ENCODE peak calls at places on chromosomes 2 and 18, in seven cellular contexts. H is MCF 10A; E is NCI-H1436; J is stimulated activated CD4-positive, alpha-beta T cell treated with anti-CD3 and anti-CD28 coated beads, TNF-alpha, amount 100 ng/mL, for 4 hours; F is progenitor cell of endocrine pancreas; C is stimulated activated CD8-positive, alpha-beta memory T cell treated with anti-CD3 and anti-CD28 coated beads, Interleukin-15, amount 100 ng/mL, for 4 hours; N is left colon. P is an unnamed sample.

GRCh38 chr2:215736653-215737290 is 276.6 kb downstream of the MREG start:
- DNase-seq in N (no peak), H (peak; percentile 65), C (no peak), E (no peak), J (no peak), F (no peak), P (no peak)

GRCh38 chr2:142849818-142850217 is 27.6 kb upstream of the KYNU start:
- DNase-seq in J (no peak), C (no peak), F (no peak), H (no peak), N (no peak), E (no peak), P (no peak)

GRCh38 chr2:7844414-7844961 is 837.4 kb upstream of the ID2 start:
- DNase-seq in C (no peak), F (no peak), H (no peak), N (no peak), J (no peak), E (no peak), P (no peak)

GRCh38 chr2:184654945-184655344 is 56.6 kb downstream of the ZNF804A start:
- DNase-seq in F (no peak), E (no peak), C (no peak), J (no peak), N (no peak), H (peak; percentile 18), P (no peak)

GRCh38 chr2:24652265-24653232 is 140.6 kb downstream of the PTRHD1 start:
- DNase-seq in F (no peak), C (no peak), N (no peak), J (no peak), E (no peak), H (no peak), P (no peak)

GRCh38 chr18:22846088-22846683 is 86.9 kb upstream of the RBBP8 start:
- DNase-seq in J (no peak), E (no peak), C (no peak), F (no peak), N (no peak), H (peak; percentile 54), P (no peak)

GRCh38 chr18:37270666-37271052 is 294.9 kb downstream of the CELF4 start:
- DNase-seq in J (no peak), C (no peak), N (no peak), H (no peak), E (no peak), F (no peak), P (no peak)

GRCh38 chr2:234970467-234970866 is 18.6 kb downstream of the SH3BP4 start:
- DNase-seq in C (no peak), H (peak; percentile 78), J (no peak), F (no peak), E (no peak), N (no peak), P (no peak)

GRCh38 chr2:173249661-173250641 is 104.7 kb upstream of the CDCA7 start:
- DNase-seq in N (no peak), E (peak; percentile 89), H (no peak), C (no peak), F (no peak), J (no peak), P (no peak)

GRCh38 chr2:241686649-241687425 is at the start of gene DTYMK:
- DNase-seq in J (peak; percentile 87), C (peak; percentile 93), E (peak; percentile 94), N (peak; percentile 95), F (peak; percentile 91), H (peak; percentile 97), P (peak; percentile 73)

GRCh38 chr2:240298803-240299709 is 136.4 kb upstream of the GPC1 start:
- DNase-seq in N (no peak), H (no peak), J (no peak), F (peak; percentile 6), E (no peak), C (no peak), P (no peak)

GRCh38 chr2:96108578-96109561 is 7.5 kb downstream of the ADRA2B start:
- DNase-seq in E (no peak), N (peak; percentile 4), F (no peak), H (no peak), C (no peak), J (no peak), P (no peak)

GRCh38 chr18:29780814-29781213 is 1261.7 kb downstream of the DSC3 start:
- DNase-seq in E (no peak), J (no peak), F (no peak), N (no peak), H (no peak), C (no peak), P (no peak)

GRCh38 chr2:37471994-37472393 is 127.6 kb downstream of the QPCT start:
- DNase-seq in J (no peak), E (no peak), C (no peak), N (no peak), F (no peak), H (peak; percentile 67), P (no peak)

GRCh38 chr2:11169333-11169732 is 14.1 kb downstream of the SLC66A3 start:
- DNase-seq in C (no peak), J (no peak), F (no peak), E (no peak), H (no peak), N (no peak), P (no peak)

P was measured in CMK.